ENCODE peak calls at places on chromosomes 11 and 22, in seven cellular contexts. I is endothelial cell; X is upper lobe of right lung; B is activated CD4-positive, CD25-positive, alpha-beta regulatory T cell; H is activated CD4-positive, alpha-beta T cell treated with anti-CD3 and anti-CD28 coated beads, Interleukin-2, amount 50 U/mL, for 24 hours; W is cardiac fibroblast; C is NCI-H146. M is an unnamed sample.

GRCh38 chr11:126378763-126379162 is 23.3 kb downstream of the ST3GAL4 start:
- DNase-seq in I (no peak), B (no peak), W (peak; percentile 55), H (no peak), X (no peak), C (no peak), M (no peak)

GRCh38 chr11:85440273-85440672 is 186.9 kb downstream of the DLG2 start:
- DNase-seq in B (no peak), C (no peak), I (no peak), X (no peak), W (no peak), H (no peak), M (no peak)

GRCh38 chr11:12841946-12842630 is 167.0 kb upstream of the RASSF10 start:
- DNase-seq in H (no peak), W (peak; percentile 81), X (no peak), C (peak; percentile 43), I (peak; percentile 22), B (no peak), M (peak; percentile 60)

GRCh38 chr22:37259540-37260029 is 15.5 kb upstream of the RAC2 start:
- DNase-seq in C (no peak), I (peak; percentile 54), H (no peak), B (no peak), W (peak; percentile 65), X (peak; percentile 52), M (no peak)

GRCh38 chr11:73388241-73389133 is 12.3 kb downstream of the RELT start:
- DNase-seq in B (no peak), C (no peak), H (no peak), I (peak; percentile 34), X (no peak), W (no peak), M (no peak)

GRCh38 chr22:34236527-34236926 is 316.3 kb upstream of the LARGE1 start:
- DNase-seq in C (no peak), B (no peak), H (no peak), I (no peak), X (no peak), W (no peak), M (no peak)

GRCh38 chr22:38504731-38505594 is 1.1 kb downstream of the DDX17 start:
- DNase-seq in C (peak; percentile 23), H (peak; percentile 16), W (peak; percentile 60), X (peak; percentile 85), B (peak; percentile 12), I (peak; percentile 24), M (peak; percentile 65)

GRCh38 chr22:30314918-30315317 is 11.8 kb downstream of the TBC1D10A start:
- DNase-seq in X (no peak), B (no peak), C (no peak), I (no peak), H (no peak), W (no peak), M (no peak)

GRCh38 chr11:100105605-100106358 is 581.3 kb upstream of the ARHGAP42 start:
- DNase-seq in I (no peak), B (no peak), H (no peak), W (no peak), C (peak; percentile 89), X (no peak), M (peak; percentile 5)

GRCh38 chr11:86574493-86575207 is 97.8 kb downstream of the ME3 start:
- DNase-seq in I (no peak), B (no peak), X (no peak), H (no peak), C (no peak), W (peak; percentile 61), M (no peak)

GRCh38 chr11:76233936-76234703 is 27.8 kb upstream of the WNT11 start:
- DNase-seq in B (no peak), I (peak; percentile 27), W (peak; percentile 55), H (no peak), C (no peak), X (peak; percentile 73), M (no peak)

GRCh38 chr11:69450064-69450856 is 31.2 kb upstream of the LINC01488 start:
- DNase-seq in C (no peak), H (no peak), X (no peak), B (no peak), W (no peak), I (peak; percentile 56), M (no peak)

GRCh38 chr11:10302744-10303557 is 1.9 kb upstream of the ADM start:
- DNase-seq in C (peak; percentile 80), H (peak; percentile 28), X (peak; percentile 96), B (peak; percentile 36), I (peak; percentile 58), W (peak; percentile 77), M (peak; percentile 70)

GRCh38 chr11:19800714-19801519 is 88.3 kb downstream of the NAV2 start:
- DNase-seq in W (no peak), C (no peak), H (no peak), I (no peak), B (no peak), X (no peak), M (no peak)

GRCh38 chr11:116773203-116774112 is 671 bp upstream of the BUD13 start:
- DNase-seq in H (no peak), B (no peak), C (no peak), I (peak; percentile 65), W (peak; percentile 25), X (no peak), M (no peak)

GRCh38 chr11:65588199-65589054 is 7.2 kb downstream of the KCNK7 start:
- DNase-seq in I (peak; percentile 70), B (peak; percentile 62), X (peak; percentile 79), C (peak; percentile 9), W (peak; percentile 62), H (no peak), M (peak; percentile 62)

GRCh38 chr11:1152316-1153104 is 5.2 kb upstream of the MUC5AC start:
- DNase-seq in W (peak; percentile 66), X (peak; percentile 60), H (no peak), C (no peak), B (no peak), I (no peak), M (no peak)

GRCh38 chr11:105220175-105220574 is 80.6 kb upstream of the CARD18 start:
- DNase-seq in X (no peak), H (no peak), W (peak; percentile 20), I (no peak), B (no peak), C (no peak), M (no peak)

GRCh38 chr11:88193278-88193677 is 18.0 kb upstream of the RAB38 start:
- DNase-seq in C (no peak), B (no peak), I (no peak), X (no peak), W (no peak), H (no peak), M (no peak)

GRCh38 chr11:28366549-28367341 is 258.6 kb downstream of the METTL15 start:
- DNase-seq in H (no peak), I (no peak), X (no peak), B (no peak), C (no peak), W (peak; percentile 65), M (no peak)

GRCh38 chr22:49997221-49997599 is 15.4 kb downstream of the IL17REL start:
- DNase-seq in W (no peak), I (no peak), X (peak; percentile 71), B (no peak), C (peak; percentile 28), H (no peak), M (no peak)

GRCh38 chr22:38450234-38450797 is 4.7 kb downstream of the KCNJ4 start:
- DNase-seq in B (no peak), C (no peak), H (no peak), I (no peak), W (no peak), X (no peak), M (no peak)

GRCh38 chr11:76793391-76793811 is 10.2 kb downstream of the TSKU start:
- DNase-seq in I (no peak), X (no peak), W (no peak), B (no peak), H (no peak), C (peak; percentile 80), M (no peak)

GRCh38 chr11:95372097-95372656 is 141.2 kb upstream of the SESN3 start:
- DNase-seq in W (no peak), H (no peak), I (no peak), B (no peak), X (no peak), C (no peak), M (no peak)

GRCh38 chr11:124122123-124122522 is 6.9 kb downstream of the VWA5A start:
- DNase-seq in I (no peak), W (no peak), C (no peak), H (no peak), X (no peak), B (no peak), M (no peak)

GRCh38 chr11:2769779-2770555 is 70.2 kb upstream of the KCNQ1OT1 start:
- DNase-seq in W (no peak), B (no peak), X (peak; percentile 56), C (no peak), I (peak; percentile 2), H (no peak), M (peak; percentile 2)

GRCh38 chr11:36271794-36272409 is 17.3 kb downstream of the COMMD9 start:
- DNase-seq in X (no peak), H (no peak), W (no peak), I (no peak), C (no peak), B (no peak), M (no peak)

GRCh38 chr11:70414341-70415100 is 16.2 kb downstream of the CTTN start:
- DNase-seq in B (no peak), X (no peak), H (no peak), W (no peak), I (no peak), C (no peak), M (no peak)

GRCh38 chr22:33477131-33478111 is 419.2 kb upstream of the SYN3 start:
- DNase-seq in I (no peak), X (no peak), C (no peak), W (no peak), H (no peak), B (no peak), M (no peak)

GRCh38 chr22:33789690-33790253 is 130.5 kb downstream of the LARGE1 start:
- DNase-seq in W (no peak), X (no peak), B (no peak), H (no peak), C (no peak), I (no peak), M (no peak)